ENCODE peak calls at places on chromosomes 1 and 21, in nine cellular contexts. One of them, this sample, is unnamed.

GRCh38 chr1:48761411-48761810 is 15.3 kb downstream of the BEND5 start:
- DNase-seq in GM23248: peak; percentile 53
- DNase-seq in DMS153: no peak
- DNase-seq in Calu3: no peak
- DNase-seq in NCI-H1694: no peak
- DNase-seq in GDM1: no peak
- DNase-seq in iris pigment epithelial cell: no peak
- DNase-seq in NCI-H446: no peak
- DNase-seq in NCI-H1417: no peak
- DNase-seq in this sample: no peak

GRCh38 chr1:45141247-45142003 is 65.0 kb downstream of the ZSWIM5 start:
- DNase-seq in Calu3: no peak
- DNase-seq in iris pigment epithelial cell: no peak
- DNase-seq in GM23248: no peak
- DNase-seq in NCI-H446: no peak
- DNase-seq in NCI-H1694: no peak
- DNase-seq in DMS153: no peak
- DNase-seq in GDM1: no peak
- DNase-seq in NCI-H1417: no peak
- DNase-seq in this sample: no peak

GRCh38 chr1:30748699-30749401 is 8.7 kb downstream of the LAPTM5 start:
- DNase-seq in NCI-H1694: peak; percentile 15
- DNase-seq in NCI-H446: no peak
- DNase-seq in NCI-H1417: no peak
- DNase-seq in Calu3: no peak
- DNase-seq in GM23248: no peak
- DNase-seq in DMS153: peak; percentile 61
- DNase-seq in GDM1: no peak
- DNase-seq in iris pigment epithelial cell: peak; percentile 12
- DNase-seq in this sample: no peak

GRCh38 chr21:21247441-21247840 is 249.2 kb downstream of the NCAM2 start:
- DNase-seq in NCI-H446: no peak
- DNase-seq in Calu3: no peak
- DNase-seq in NCI-H1417: no peak
- DNase-seq in NCI-H1694: no peak
- DNase-seq in iris pigment epithelial cell: peak; percentile 26
- DNase-seq in GM23248: no peak
- DNase-seq in GDM1: no peak
- DNase-seq in DMS153: no peak
- DNase-seq in this sample: peak; percentile 5

GRCh38 chr21:43793243-43793642 is 3.9 kb downstream of the RRP1 start:
- DNase-seq in NCI-H1694: no peak
- DNase-seq in DMS153: no peak
- DNase-seq in NCI-H1417: no peak
- DNase-seq in iris pigment epithelial cell: no peak
- DNase-seq in NCI-H446: no peak
- DNase-seq in GDM1: no peak
- DNase-seq in GM23248: no peak
- DNase-seq in Calu3: no peak
- DNase-seq in this sample: no peak

GRCh38 chr1:180365039-180365438 is 135.0 kb downstream of the LHX4 start:
- DNase-seq in DMS153: no peak
- DNase-seq in NCI-H1417: no peak
- DNase-seq in GDM1: no peak
- DNase-seq in iris pigment epithelial cell: peak; percentile 9
- DNase-seq in NCI-H1694: no peak
- DNase-seq in GM23248: peak; percentile 4
- DNase-seq in NCI-H446: no peak
- DNase-seq in Calu3: peak; percentile 20
- DNase-seq in this sample: no peak

GRCh38 chr21:43919871-43920801 is 55.1 kb downstream of the AGPAT3 start:
- DNase-seq in NCI-H1417: peak; percentile 58
- DNase-seq in GM23248: no peak
- DNase-seq in NCI-H446: no peak
- DNase-seq in DMS153: no peak
- DNase-seq in Calu3: no peak
- DNase-seq in NCI-H1694: no peak
- DNase-seq in GDM1: no peak
- DNase-seq in iris pigment epithelial cell: no peak
- DNase-seq in this sample: no peak

GRCh38 chr1:171188388-171189266 is 3.5 kb downstream of the FMO2 start:
- DNase-seq in NCI-H1417: peak; percentile 5
- DNase-seq in NCI-H1694: peak; percentile 54
- DNase-seq in iris pigment epithelial cell: peak; percentile 76
- DNase-seq in Calu3: peak; percentile 69
- DNase-seq in NCI-H446: peak; percentile 47
- DNase-seq in GM23248: peak; percentile 74
- DNase-seq in DMS153: peak; percentile 26
- DNase-seq in GDM1: peak; percentile 14
- DNase-seq in this sample: peak; percentile 73

GRCh38 chr1:150537732-150538684 is 11.2 kb upstream of the ADAMTSL4 start:
- DNase-seq in NCI-H1694: no peak
- DNase-seq in iris pigment epithelial cell: peak; percentile 85
- DNase-seq in NCI-H1417: no peak
- DNase-seq in NCI-H446: no peak
- DNase-seq in GM23248: peak; percentile 87
- DNase-seq in GDM1: no peak
- DNase-seq in Calu3: no peak
- DNase-seq in DMS153: no peak
- DNase-seq in this sample: peak; percentile 71

GRCh38 chr1:109796484-109797305 is 33.0 kb upstream of the EPS8L3 start:
- DNase-seq in Calu3: no peak
- DNase-seq in NCI-H1694: no peak
- DNase-seq in GDM1: no peak
- DNase-seq in iris pigment epithelial cell: peak; percentile 74
- DNase-seq in NCI-H1417: no peak
- DNase-seq in NCI-H446: no peak
- DNase-seq in DMS153: no peak
- DNase-seq in GM23248: peak; percentile 70
- DNase-seq in this sample: peak; percentile 42

GRCh38 chr1:242447682-242448081 is 76.8 kb downstream of the PLD5 start:
- DNase-seq in GDM1: no peak
- DNase-seq in NCI-H1694: no peak
- DNase-seq in NCI-H446: no peak
- DNase-seq in Calu3: no peak
- DNase-seq in DMS153: no peak
- DNase-seq in GM23248: no peak
- DNase-seq in iris pigment epithelial cell: no peak
- DNase-seq in NCI-H1417: no peak
- DNase-seq in this sample: no peak

GRCh38 chr1:236119935-236120484 is 22.3 kb upstream of the GPR137B start:
- DNase-seq in iris pigment epithelial cell: no peak
- DNase-seq in Calu3: no peak
- DNase-seq in NCI-H1694: no peak
- DNase-seq in DMS153: no peak
- DNase-seq in NCI-H1417: no peak
- DNase-seq in GDM1: no peak
- DNase-seq in NCI-H446: no peak
- DNase-seq in GM23248: no peak
- DNase-seq in this sample: no peak

GRCh38 chr1:202710070-202711025 is at the start of gene SYT2:
- DNase-seq in GM23248: peak; percentile 41
- DNase-seq in NCI-H1417: peak; percentile 69
- DNase-seq in NCI-H1694: peak; percentile 20
- DNase-seq in iris pigment epithelial cell: no peak
- DNase-seq in Calu3: peak; percentile 46
- DNase-seq in GDM1: no peak
- DNase-seq in NCI-H446: peak; percentile 18
- DNase-seq in DMS153: peak; percentile 37
- DNase-seq in this sample: peak; percentile 7

GRCh38 chr1:25116832-25117231 is 115.5 kb downstream of the SYF2 start:
- DNase-seq in NCI-H446: no peak
- DNase-seq in NCI-H1694: no peak
- DNase-seq in NCI-H1417: no peak
- DNase-seq in Calu3: no peak
- DNase-seq in iris pigment epithelial cell: no peak
- DNase-seq in GM23248: no peak
- DNase-seq in DMS153: no peak
- DNase-seq in GDM1: no peak
- DNase-seq in this sample: no peak

GRCh38 chr1:183290628-183291027 is 104.6 kb downstream of the LAMC2 start:
- DNase-seq in DMS153: no peak
- DNase-seq in iris pigment epithelial cell: no peak
- DNase-seq in NCI-H1417: no peak
- DNase-seq in GM23248: no peak
- DNase-seq in NCI-H1694: no peak
- DNase-seq in Calu3: no peak
- DNase-seq in GDM1: no peak
- DNase-seq in NCI-H446: no peak
- DNase-seq in this sample: no peak

GRCh38 chr21:35506352-35506751 is 457.2 kb upstream of the RUNX1 start:
- DNase-seq in GM23248: no peak
- DNase-seq in NCI-H1694: no peak
- DNase-seq in iris pigment epithelial cell: no peak
- DNase-seq in DMS153: no peak
- DNase-seq in NCI-H446: no peak
- DNase-seq in NCI-H1417: no peak
- DNase-seq in GDM1: no peak
- DNase-seq in Calu3: no peak
- DNase-seq in this sample: no peak

GRCh38 chr21:46212721-46213484 is 15.7 kb downstream of the LSS start:
- DNase-seq in iris pigment epithelial cell: no peak
- DNase-seq in NCI-H1694: no peak
- DNase-seq in Calu3: no peak
- DNase-seq in NCI-H446: no peak
- DNase-seq in GM23248: no peak
- DNase-seq in GDM1: no peak
- DNase-seq in DMS153: no peak
- DNase-seq in NCI-H1417: no peak
- DNase-seq in this sample: no peak

GRCh38 chr1:53031732-53032131 is 30.3 kb upstream of the PODN start:
- DNase-seq in NCI-H446: no peak
- DNase-seq in Calu3: no peak
- DNase-seq in NCI-H1417: no peak
- DNase-seq in GDM1: no peak
- DNase-seq in iris pigment epithelial cell: no peak
- DNase-seq in DMS153: no peak
- DNase-seq in NCI-H1694: no peak
- DNase-seq in GM23248: no peak
- DNase-seq in this sample: no peak

GRCh38 chr1:62241357-62242131 is 46.9 kb downstream of the L1TD1 start:
- DNase-seq in NCI-H446: no peak
- DNase-seq in iris pigment epithelial cell: no peak
- DNase-seq in GM23248: no peak
- DNase-seq in DMS153: peak; percentile 60
- DNase-seq in NCI-H1694: no peak
- DNase-seq in GDM1: no peak
- DNase-seq in Calu3: peak; percentile 45
- DNase-seq in NCI-H1417: no peak
- DNase-seq in this sample: peak; percentile 10

GRCh38 chr1:230426246-230427101 is at the start of gene PGBD5:
- DNase-seq in GM23248: peak; percentile 74
- DNase-seq in NCI-H1417: peak; percentile 92
- DNase-seq in Calu3: peak; percentile 93
- DNase-seq in NCI-H446: peak; percentile 51
- DNase-seq in NCI-H1694: peak; percentile 42
- DNase-seq in GDM1: peak; percentile 17
- DNase-seq in iris pigment epithelial cell: peak; percentile 57
- DNase-seq in DMS153: peak; percentile 73
- DNase-seq in this sample: peak; percentile 55

GRCh38 chr21:42159560-42160110 is 59.3 kb upstream of the ABCG1 start:
- DNase-seq in Calu3: no peak
- DNase-seq in NCI-H1417: no peak
- DNase-seq in DMS153: no peak
- DNase-seq in NCI-H1694: no peak
- DNase-seq in NCI-H446: no peak
- DNase-seq in GDM1: no peak
- DNase-seq in GM23248: no peak
- DNase-seq in iris pigment epithelial cell: no peak
- DNase-seq in this sample: no peak

GRCh38 chr21:43313221-43313938 is 113.6 kb downstream of the SIK1 start:
- DNase-seq in GM23248: no peak
- DNase-seq in Calu3: no peak
- DNase-seq in iris pigment epithelial cell: no peak
- DNase-seq in DMS153: no peak
- DNase-seq in NCI-H1417: no peak
- DNase-seq in NCI-H446: no peak
- DNase-seq in GDM1: no peak
- DNase-seq in NCI-H1694: no peak
- DNase-seq in this sample: no peak

This sample was measured in fibroblast of villous mesenchyme.